ENCODE peak calls at places on chromosomes 12 and 14, in seven cellular contexts. One of them, this sample, is unnamed. For H3K36me3, the result is how much of the 10 kb centered on the place peaks cover.

GRCh38 chr12:93592641-93593396 is 20.3 kb downstream of the SOCS2 start:
- DNase-seq in left lung: no peak
- DNase-seq in sigmoid colon: no peak
- DNase-seq in CD8-positive, alpha-beta memory T cell: no peak
- DNase-seq in heart left ventricle: no peak
- DNase-seq in Peyer's patch: no peak
- DNase-seq in PC-3: no peak
- DNase-seq in this sample: no peak

GRCh38 chr12:99427104-99427503 is 220.4 kb upstream of the GARIN6 start:
- DNase-seq in sigmoid colon: no peak
- DNase-seq in left lung: no peak
- DNase-seq in heart left ventricle: no peak
- DNase-seq in CD8-positive, alpha-beta memory T cell: no peak
- DNase-seq in Peyer's patch: no peak
- DNase-seq in PC-3: no peak
- DNase-seq in this sample: no peak

GRCh38 chr12:119369907-119370546 is 35.5 kb downstream of the CCDC60 start:
- DNase-seq in sigmoid colon: no peak
- DNase-seq in Peyer's patch: no peak
- DNase-seq in CD8-positive, alpha-beta memory T cell: no peak
- DNase-seq in left lung: no peak
- DNase-seq in PC-3: no peak
- DNase-seq in heart left ventricle: no peak
- DNase-seq in this sample: no peak

GRCh38 chr14:56098021-56098420 is 20.2 kb upstream of the PELI2 start:
- DNase-seq in Peyer's patch: no peak
- DNase-seq in CD8-positive, alpha-beta memory T cell: no peak
- DNase-seq in left lung: no peak
- DNase-seq in PC-3: no peak
- DNase-seq in heart left ventricle: no peak
- DNase-seq in sigmoid colon: no peak
- DNase-seq in this sample: no peak

GRCh38 chr12:70241845-70242244 is 1.4 kb upstream of the CNOT2 start:
- DNase-seq in CD8-positive, alpha-beta memory T cell: no peak
- DNase-seq in Peyer's patch: no peak
- DNase-seq in PC-3: no peak
- DNase-seq in heart left ventricle: no peak
- DNase-seq in left lung: no peak
- DNase-seq in sigmoid colon: no peak
- DNase-seq in this sample: no peak

GRCh38 chr12:3683670-3684069 is 69.2 kb downstream of the CRACR2A start:
- DNase-seq in sigmoid colon: no peak
- DNase-seq in PC-3: peak
- DNase-seq in Peyer's patch: no peak
- DNase-seq in heart left ventricle: no peak
- DNase-seq in left lung: no peak
- DNase-seq in CD8-positive, alpha-beta memory T cell: no peak
- DNase-seq in this sample: no peak

GRCh38 chr12:31897791-31898503 is 61.3 kb upstream of the RESF1 start:
- DNase-seq in CD8-positive, alpha-beta memory T cell: peak
- DNase-seq in left lung: peak
- DNase-seq in heart left ventricle: peak
- DNase-seq in Peyer's patch: no peak
- DNase-seq in sigmoid colon: no peak
- DNase-seq in PC-3: no peak
- DNase-seq in this sample: peak

GRCh38 chr14:23550827-23551265 is 719 bp downstream of the ZFHX2 start:
- DNase-seq in PC-3: no peak
- DNase-seq in heart left ventricle: no peak
- DNase-seq in CD8-positive, alpha-beta memory T cell: no peak
- DNase-seq in sigmoid colon: no peak
- DNase-seq in left lung: no peak
- DNase-seq in Peyer's patch: no peak
- DNase-seq in this sample: no peak

GRCh38 chr12:45532113-45532512 is 197.4 kb upstream of the ARID2 start:
- DNase-seq in CD8-positive, alpha-beta memory T cell: no peak
- DNase-seq in heart left ventricle: no peak
- DNase-seq in left lung: no peak
- DNase-seq in PC-3: no peak
- DNase-seq in Peyer's patch: no peak
- DNase-seq in sigmoid colon: no peak
- DNase-seq in this sample: no peak

GRCh38 chr12:101087903-101088302 is 122.1 kb downstream of the SLC5A8 start:
- DNase-seq in PC-3: no peak
- DNase-seq in left lung: no peak
- DNase-seq in CD8-positive, alpha-beta memory T cell: no peak
- DNase-seq in sigmoid colon: no peak
- DNase-seq in Peyer's patch: no peak
- DNase-seq in heart left ventricle: no peak
- DNase-seq in this sample: no peak

GRCh38 chr12:106309671-106310313 is 7.3 kb downstream of the TCP11L2 start:
- DNase-seq in Peyer's patch: no peak
- DNase-seq in left lung: no peak
- DNase-seq in CD8-positive, alpha-beta memory T cell: no peak
- DNase-seq in heart left ventricle: peak
- DNase-seq in PC-3: peak
- DNase-seq in sigmoid colon: no peak
- DNase-seq in this sample: no peak

GRCh38 chr14:73591690-73592448 is at the start of gene ACOT4:
- DNase-seq in PC-3: peak
- DNase-seq in sigmoid colon: peak
- DNase-seq in left lung: peak
- DNase-seq in CD8-positive, alpha-beta memory T cell: peak
- DNase-seq in heart left ventricle: peak
- DNase-seq in Peyer's patch: peak
- DNase-seq in this sample: peak

GRCh38 chr14:74085047-74085637 is 386 bp downstream of the LIN52 start:
- DNase-seq in Peyer's patch: no peak
- DNase-seq in left lung: no peak
- DNase-seq in sigmoid colon: no peak
- DNase-seq in heart left ventricle: no peak
- DNase-seq in PC-3: peak
- DNase-seq in CD8-positive, alpha-beta memory T cell: no peak
- DNase-seq in this sample: no peak

GRCh38 chr12:111413442-111414086 is 7.8 kb downstream of the SH2B3 start:
- DNase-seq in heart left ventricle: peak
- DNase-seq in PC-3: peak
- DNase-seq in sigmoid colon: no peak
- DNase-seq in Peyer's patch: no peak
- DNase-seq in left lung: no peak
- DNase-seq in CD8-positive, alpha-beta memory T cell: no peak
- DNase-seq in this sample: no peak

GRCh38 chr12:6960291-6961277 is 9.4 kb downstream of the PTPN6 start:
- DNase-seq in PC-3: no peak
- DNase-seq in CD8-positive, alpha-beta memory T cell: no peak
- DNase-seq in left lung: no peak
- DNase-seq in sigmoid colon: peak
- DNase-seq in Peyer's patch: no peak
- DNase-seq in heart left ventricle: no peak
- DNase-seq in this sample: no peak

GRCh38 chr14:26370118-26370517 is 227.7 kb downstream of the NOVA1 start:
- DNase-seq in left lung: no peak
- DNase-seq in CD8-positive, alpha-beta memory T cell: no peak
- DNase-seq in sigmoid colon: no peak
- DNase-seq in Peyer's patch: no peak
- DNase-seq in heart left ventricle: no peak
- DNase-seq in PC-3: no peak
- DNase-seq in this sample: no peak

GRCh38 chr14:23052671-23053070 is 4.6 kb downstream of the CDH24 start:
- DNase-seq in heart left ventricle: no peak
- DNase-seq in sigmoid colon: no peak
- DNase-seq in PC-3: no peak
- DNase-seq in left lung: no peak
- DNase-seq in CD8-positive, alpha-beta memory T cell: no peak
- DNase-seq in Peyer's patch: no peak
- DNase-seq in this sample: no peak

GRCh38 chr12:54173066-54173726 is 15.6 kb downstream of the SMUG1 start:
- DNase-seq in PC-3: peak
- DNase-seq in CD8-positive, alpha-beta memory T cell: no peak
- DNase-seq in Peyer's patch: no peak
- DNase-seq in left lung: no peak
- DNase-seq in heart left ventricle: no peak
- DNase-seq in sigmoid colon: peak
- DNase-seq in this sample: no peak

GRCh38 chr12:69056743-69057515 is 124.0 kb upstream of the CPM start:
- DNase-seq in Peyer's patch: no peak
- DNase-seq in CD8-positive, alpha-beta memory T cell: no peak
- DNase-seq in heart left ventricle: no peak
- DNase-seq in left lung: no peak
- DNase-seq in PC-3: no peak
- DNase-seq in sigmoid colon: no peak
- DNase-seq in this sample: no peak

GRCh38 chr12:92928431-92928961 is 599 bp downstream of the EEA1 start:
- DNase-seq in heart left ventricle: peak
- DNase-seq in PC-3: peak
- DNase-seq in Peyer's patch: peak
- DNase-seq in left lung: peak
- DNase-seq in sigmoid colon: peak
- DNase-seq in CD8-positive, alpha-beta memory T cell: peak
- DNase-seq in this sample: peak

GRCh38 chr12:132222096-132222807 is 78.0 kb downstream of the NOC4L start:
- DNase-seq in heart left ventricle: no peak
- DNase-seq in CD8-positive, alpha-beta memory T cell: no peak
- DNase-seq in PC-3: peak
- DNase-seq in sigmoid colon: no peak
- DNase-seq in left lung: no peak
- DNase-seq in Peyer's patch: peak
- DNase-seq in this sample: peak

GRCh38 chr12:122984612-122985358 is 4.3 kb downstream of the ARL6IP4 start:
- DNase-seq in heart left ventricle: no peak
- DNase-seq in PC-3: no peak
- DNase-seq in sigmoid colon: no peak
- DNase-seq in left lung: no peak
- DNase-seq in CD8-positive, alpha-beta memory T cell: no peak
- DNase-seq in Peyer's patch: no peak
- DNase-seq in this sample: no peak
- H3K4me3 ChIP-seq in heart left ventricle: peak
- H3K4me3 ChIP-seq in PC-3: no peak
- H3K4me3 ChIP-seq in sigmoid colon: no peak
- H3K4me3 ChIP-seq in left lung: peak
- H3K4me3 ChIP-seq in CD8-positive, alpha-beta memory T cell: no peak
- H3K4me3 ChIP-seq in Peyer's patch: peak
- H3K4me3 ChIP-seq in this sample: no peak

DNA sequence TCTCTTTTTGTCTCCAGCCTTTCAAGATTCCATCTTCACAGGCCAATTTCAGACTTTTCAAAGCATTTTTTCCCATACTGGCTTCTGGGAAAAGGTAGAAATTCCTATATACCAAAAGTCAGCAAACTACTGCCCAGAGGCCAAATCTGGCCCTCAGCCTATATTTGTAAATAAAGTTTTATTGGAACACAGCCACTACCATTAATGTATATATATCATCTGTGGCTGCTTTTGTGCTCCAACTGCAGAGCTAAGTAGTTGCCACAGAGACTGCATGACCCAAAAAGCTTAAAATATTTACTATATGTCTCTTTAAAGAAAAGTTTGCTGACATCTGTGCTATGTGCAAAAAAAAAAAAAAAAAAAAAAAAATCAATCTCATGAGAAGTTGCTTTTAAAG is 76.3 kb downstream of the KSR2 start:
- DNase-seq in Peyer's patch: no peak
- DNase-seq in heart left ventricle: no peak
- DNase-seq in left lung: no peak
- DNase-seq in PC-3: peak
- DNase-seq in sigmoid colon: no peak
- DNase-seq in CD8-positive, alpha-beta memory T cell: no peak
- DNase-seq in this sample: no peak
- H3K27ac ChIP-seq in Peyer's patch: no peak
- H3K27ac ChIP-seq in heart left ventricle: no peak
- H3K27ac ChIP-seq in left lung: no peak
- H3K27ac ChIP-seq in PC-3: no peak
- H3K27ac ChIP-seq in sigmoid colon: no peak
- H3K27ac ChIP-seq in CD8-positive, alpha-beta memory T cell: no peak
- H3K27ac ChIP-seq in this sample: no peak

GRCh38 chr12:13436696-13437391 is 240.3 kb downstream of the EMP1 start:
- DNase-seq in Peyer's patch: no peak
- DNase-seq in sigmoid colon: no peak
- DNase-seq in left lung: no peak
- DNase-seq in PC-3: no peak
- DNase-seq in heart left ventricle: no peak
- DNase-seq in CD8-positive, alpha-beta memory T cell: no peak
- DNase-seq in this sample: no peak

GRCh38 chr12:13435535-13435934 is 239.0 kb downstream of the EMP1 start:
- DNase-seq in Peyer's patch: no peak
- DNase-seq in sigmoid colon: no peak
- DNase-seq in PC-3: no peak
- DNase-seq in CD8-positive, alpha-beta memory T cell: no peak
- DNase-seq in left lung: no peak
- DNase-seq in heart left ventricle: no peak
- DNase-seq in this sample: no peak

GRCh38 chr12:13431041-13431440 is 234.5 kb downstream of the EMP1 start:
- DNase-seq in sigmoid colon: no peak
- DNase-seq in left lung: no peak
- DNase-seq in heart left ventricle: no peak
- DNase-seq in PC-3: no peak
- DNase-seq in Peyer's patch: no peak
- DNase-seq in CD8-positive, alpha-beta memory T cell: no peak
- DNase-seq in this sample: no peak

GRCh38 chr12:13436182-13436581 is 239.7 kb downstream of the EMP1 start:
- DNase-seq in CD8-positive, alpha-beta memory T cell: no peak
- DNase-seq in sigmoid colon: no peak
- DNase-seq in left lung: no peak
- DNase-seq in heart left ventricle: no peak
- DNase-seq in PC-3: no peak
- DNase-seq in Peyer's patch: no peak
- DNase-seq in this sample: no peak

GRCh38 chr12:13433768-13434167 is 237.2 kb downstream of the EMP1 start:
- DNase-seq in sigmoid colon: no peak
- DNase-seq in heart left ventricle: no peak
- DNase-seq in PC-3: no peak
- DNase-seq in CD8-positive, alpha-beta memory T cell: no peak
- DNase-seq in Peyer's patch: no peak
- DNase-seq in left lung: no peak
- DNase-seq in this sample: no peak
- H3K36me3 ChIP-seq in sigmoid colon: under half
- H3K36me3 ChIP-seq in heart left ventricle: under half
- H3K36me3 ChIP-seq in PC-3: under half
- H3K36me3 ChIP-seq in CD8-positive, alpha-beta memory T cell: under half
- H3K36me3 ChIP-seq in Peyer's patch: under half
- H3K36me3 ChIP-seq in left lung: under half
- H3K36me3 ChIP-seq in this sample: under half

GRCh38 chr12:181921-182320 is 32.0 kb downstream of the SLC6A12 start:
- DNase-seq in heart left ventricle: no peak
- DNase-seq in Peyer's patch: no peak
- DNase-seq in PC-3: no peak
- DNase-seq in left lung: no peak
- DNase-seq in CD8-positive, alpha-beta memory T cell: no peak
- DNase-seq in sigmoid colon: no peak
- DNase-seq in this sample: no peak
- H3K4me3 ChIP-seq in heart left ventricle: peak
- H3K4me3 ChIP-seq in Peyer's patch: no peak
- H3K4me3 ChIP-seq in PC-3: no peak
- H3K4me3 ChIP-seq in left lung: peak
- H3K4me3 ChIP-seq in CD8-positive, alpha-beta memory T cell: no peak
- H3K4me3 ChIP-seq in sigmoid colon: no peak
- H3K4me3 ChIP-seq in this sample: no peak

GRCh38 chr12:19066471-19067001 is 63.0 kb upstream of the PLEKHA5 start:
- DNase-seq in left lung: no peak
- DNase-seq in Peyer's patch: no peak
- DNase-seq in PC-3: no peak
- DNase-seq in sigmoid colon: no peak
- DNase-seq in heart left ventricle: no peak
- DNase-seq in CD8-positive, alpha-beta memory T cell: no peak
- DNase-seq in this sample: no peak
- H3K27ac ChIP-seq in left lung: no peak
- H3K27ac ChIP-seq in Peyer's patch: no peak
- H3K27ac ChIP-seq in PC-3: no peak
- H3K27ac ChIP-seq in sigmoid colon: no peak
- H3K27ac ChIP-seq in heart left ventricle: no peak
- H3K27ac ChIP-seq in CD8-positive, alpha-beta memory T cell: no peak
- H3K27ac ChIP-seq in this sample: no peak